ENCODE peak calls at places on chromosomes 6 and 20, in four cellular contexts. E is GM12878, M is K562, X is HepG2. J is an unnamed sample.

GRCh38 chr6:36959555-36960250 is 5.2 kb downstream of the PI16 start:
- DNase-seq in E (no peak), M (no peak), X (no peak), J (no peak)

GRCh38 chr6:87700729-87701675 is 1.0 kb downstream of the AKIRIN2 start:
- DNase-seq in E (peak; percentile 43), M (peak; percentile 88), X (peak; percentile 73), J (peak; percentile 53)

GRCh38 chr6:131510094-131510493 is 62.9 kb upstream of the ARG1 start:
- DNase-seq in E (peak; percentile 38), M (no peak), X (no peak), J (no peak)

GRCh38 chr6:9979996-9980395 is 434.9 kb downstream of the TFAP2A start:
- DNase-seq in E (no peak), M (no peak), X (no peak), J (no peak)

GRCh38 chr6:142883011-142883410 is 62.0 kb downstream of the HIVEP2 start:
- DNase-seq in E (no peak), M (no peak), X (no peak), J (no peak)

GRCh38 chr20:37189617-37190016 is 10.3 kb upstream of the MROH8 start:
- DNase-seq in E (peak; percentile 45), M (no peak), X (no peak), J (no peak)

GRCh38 chr6:53328375-53328774 is 20.4 kb downstream of the ELOVL5 start:
- DNase-seq in E (no peak), M (no peak), X (no peak), J (no peak)

GRCh38 chr20:63626424-63627128 is at the start of gene GMEB2:
- DNase-seq in E (no peak), M (peak; percentile 84), X (peak; percentile 69), J (peak; percentile 75)

GRCh38 chr20:2156666-2157624 is 55.3 kb downstream of the STK35 start:
- DNase-seq in E (no peak), M (no peak), X (peak; percentile 64), J (no peak)

GRCh38 chr6:677919-678318 is 15.0 kb downstream of the EXOC2 start:
- DNase-seq in E (no peak), M (no peak), X (no peak), J (no peak)

GRCh38 chr6:32637219-32637880 is at the start of gene HLA-DQA1:
- DNase-seq in E (peak; percentile 91), M (no peak), X (no peak), J (no peak)

GRCh38 chr6:147126618-147127022 is 77.6 kb upstream of the STXBP5 start:
- DNase-seq in E (no peak), M (peak; percentile 73), X (no peak), J (no peak)

GRCh38 chr20:33908351-33908750 is 85.4 kb upstream of the RALY start:
- DNase-seq in E (no peak), M (no peak), X (no peak), J (no peak)

GRCh38 chr6:79240509-79240908 is 6.0 kb upstream of the HMGN3 start:
- DNase-seq in E (no peak), M (no peak), X (no peak), J (no peak)

GRCh38 chr6:25628471-25629201 is 23.4 kb upstream of the SCGN start:
- DNase-seq in E (no peak), M (no peak), X (no peak), J (no peak)

GRCh38 chr20:45867811-45868176 is 10.4 kb downstream of the ZSWIM3 start:
- DNase-seq in E (no peak), M (no peak), X (no peak), J (no peak)

GRCh38 chr6:160883999-160884398 is 107.6 kb upstream of the MAP3K4 start:
- DNase-seq in E (no peak), M (peak; percentile 22), X (no peak), J (no peak)

GRCh38 chr6:160882019-160882418 is 109.5 kb upstream of the MAP3K4 start:
- DNase-seq in E (no peak), M (no peak), X (no peak), J (no peak)

GRCh38 chr6:160881409-160881808 is 110.2 kb upstream of the MAP3K4 start:
- DNase-seq in E (no peak), M (no peak), X (no peak), J (no peak)

GRCh38 chr6:160883560-160883959 is 108.0 kb upstream of the MAP3K4 start:
- DNase-seq in E (no peak), M (no peak), X (no peak), J (no peak)

DNA sequence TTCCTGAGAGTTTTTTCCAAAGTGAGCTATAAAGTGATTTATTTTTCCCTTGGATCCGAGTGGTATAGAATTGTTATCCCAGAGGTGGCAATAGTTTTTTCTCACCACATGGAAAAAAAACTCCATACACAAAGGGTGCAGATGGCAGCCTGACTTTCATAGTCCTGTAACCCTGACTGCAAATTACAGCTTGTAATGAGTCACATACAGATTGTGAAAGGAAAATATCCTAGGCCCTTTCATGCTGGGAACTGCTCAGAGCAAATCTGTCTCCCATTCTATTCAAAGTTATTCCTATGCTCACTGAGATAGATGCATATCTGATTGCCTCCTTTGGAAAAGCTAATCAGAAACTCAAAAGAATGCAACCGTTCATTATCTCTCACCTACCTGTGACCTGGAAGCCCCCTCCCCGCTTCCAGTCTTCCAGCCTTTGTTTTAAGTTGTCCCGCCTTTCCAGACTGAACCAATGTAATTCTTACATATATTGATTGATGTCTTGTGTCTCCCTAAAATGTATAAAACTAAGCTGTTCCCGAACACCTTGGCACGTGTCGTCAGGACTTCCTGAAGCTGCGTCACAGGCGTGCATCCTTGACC is 108.7 kb upstream of the MAP3K4 start:
- DNase-seq in E (no peak), M (no peak), X (no peak), J (no peak)
- TF ChIP-seq TARDBP in E (no peak), M (no peak), X (no peak), J (no peak)

GRCh38 chr6:157017022-157017421 is 239.8 kb downstream of the ARID1B start:
- DNase-seq in E (no peak), M (no peak), X (no peak), J (no peak)

GRCh38 chr6:157020398-157021266 is 243.5 kb downstream of the ARID1B start:
- DNase-seq in E (no peak), M (peak; percentile 78), X (peak; percentile 51), J (peak; percentile 70)

GRCh38 chr6:157019733-157020132 is 242.6 kb downstream of the ARID1B start:
- DNase-seq in E (no peak), M (peak; percentile 28), X (no peak), J (no peak)

GRCh38 chr6:157017861-157018260 is 240.7 kb downstream of the ARID1B start:
- DNase-seq in E (no peak), M (no peak), X (no peak), J (no peak)

GRCh38 chr6:157019115-157019628 is 242.0 kb downstream of the ARID1B start:
- DNase-seq in E (no peak), M (peak; percentile 63), X (peak; percentile 14), J (peak; percentile 31)
- TF ChIP-seq TARDBP in E (no peak), M (no peak), X (no peak), J (no peak)

GRCh38 chr20:58256842-58257241 is 28.4 kb upstream of the ANKRD60 start:
- DNase-seq in E (no peak), M (peak; percentile 41), X (no peak), J (no peak)
- TF ChIP-seq TARDBP in E (no peak), M (no peak), X (no peak), J (no peak)

DNA sequence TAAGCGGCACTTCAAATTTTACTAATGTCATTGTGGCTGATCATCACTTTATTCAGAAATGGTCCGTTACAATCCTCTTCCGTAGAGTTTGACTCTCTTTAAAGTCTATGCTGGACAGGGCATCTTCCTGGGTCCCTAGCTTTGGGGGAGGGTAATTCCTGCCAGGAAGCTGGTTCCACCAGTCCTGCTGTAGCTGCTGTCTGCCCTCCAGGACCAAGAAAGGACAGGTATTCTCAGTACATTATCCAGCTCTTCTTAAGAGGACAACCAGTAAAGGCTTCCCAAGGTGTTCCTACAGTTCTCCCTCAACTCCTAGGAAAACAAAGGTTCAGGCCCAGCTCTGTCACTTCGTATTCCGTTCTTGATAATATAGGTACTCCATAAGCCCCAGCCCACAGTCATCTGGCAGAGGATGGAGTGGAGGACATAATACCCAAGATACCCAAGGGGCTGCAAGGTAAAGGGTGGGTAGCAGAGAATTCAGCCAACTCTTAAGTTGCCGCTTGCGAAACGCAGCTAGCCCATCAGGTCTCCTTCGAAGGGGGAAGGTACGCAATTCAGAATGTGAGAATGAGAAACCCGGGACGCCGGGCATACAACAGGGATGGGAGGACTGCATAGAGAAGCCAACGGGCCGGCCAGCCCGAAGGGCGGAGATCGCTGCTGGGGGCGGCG is 1.3 kb downstream of the CDK19 start:
- DNase-seq in E (no peak), M (no peak), X (no peak), J (no peak)
- TF ChIP-seq TARDBP in E (no peak), M (no peak), X (no peak), J (no peak)

DNA sequence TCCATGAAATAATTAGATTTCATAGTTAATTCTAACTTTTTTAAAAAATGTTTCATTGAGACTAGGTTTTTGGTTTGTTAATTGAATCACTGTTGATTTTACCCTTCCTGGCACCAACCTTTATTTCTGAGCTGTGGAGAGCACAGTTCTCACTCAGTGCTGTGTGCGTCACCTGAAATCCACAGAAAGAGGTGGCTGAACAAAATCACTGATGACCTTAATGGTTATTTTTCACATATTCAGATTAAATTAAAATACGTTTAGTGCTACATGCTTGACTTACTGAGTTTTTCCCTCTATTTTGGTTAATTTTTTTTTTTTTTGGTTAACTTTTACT is 89.4 kb downstream of the SLC16A10 start:
- DNase-seq in E (no peak), M (no peak), X (no peak), J (no peak)
- TF ChIP-seq TARDBP in E (no peak), M (no peak), X (no peak), J (no peak)

GRCh38 chr6:12530345-12530744 is 186.2 kb upstream of the PHACTR1 start:
- DNase-seq in E (no peak), M (no peak), X (no peak), J (no peak)
- TF ChIP-seq TARDBP in E (no peak), M (no peak), X (no peak), J (no peak)

J was measured in HEK293T.